ENCODE peak calls at places on chromosome 13, in nine cellular contexts. One of them, this sample, is unnamed.
A peak's percentile ranks its signal among the peaks of the same experiment; 100 is the strongest.

GRCh38 chr13:113670541-113670940 is 3.5 kb downstream of the GRK1 start:
- DNase-seq in SK-N-SH: no peak
- DNase-seq in stomach: peak; percentile 17
- DNase-seq in tibial nerve: no peak
- DNase-seq in A549: no peak
- DNase-seq in transverse colon: peak; percentile 3
- DNase-seq in ovary: no peak
- DNase-seq in sigmoid colon: peak; percentile 36
- DNase-seq in H1: no peak
- DNase-seq in this sample: no peak

GRCh38 chr13:101398920-101399319 is 17.4 kb downstream of the NALCN start:
- DNase-seq in SK-N-SH: no peak
- DNase-seq in stomach: no peak
- DNase-seq in tibial nerve: no peak
- DNase-seq in A549: no peak
- DNase-seq in transverse colon: no peak
- DNase-seq in ovary: no peak
- DNase-seq in sigmoid colon: no peak
- DNase-seq in H1: no peak
- DNase-seq in this sample: no peak

GRCh38 chr13:41274881-41275280 is 11.5 kb upstream of the MTRF1 start:
- DNase-seq in SK-N-SH: no peak
- DNase-seq in stomach: no peak
- DNase-seq in tibial nerve: no peak
- DNase-seq in A549: no peak
- DNase-seq in transverse colon: no peak
- DNase-seq in ovary: no peak
- DNase-seq in sigmoid colon: no peak
- DNase-seq in H1: no peak
- DNase-seq in this sample: no peak

GRCh38 chr13:25598421-25598820 is 226.6 kb downstream of the ATP8A2 start:
- DNase-seq in SK-N-SH: no peak
- DNase-seq in stomach: no peak
- DNase-seq in tibial nerve: no peak
- DNase-seq in A549: no peak
- DNase-seq in transverse colon: no peak
- DNase-seq in ovary: no peak
- DNase-seq in sigmoid colon: no peak
- DNase-seq in H1: no peak
- DNase-seq in this sample: no peak

GRCh38 chr13:97810152-97810551 is 143.3 kb upstream of the IPO5 start:
- DNase-seq in SK-N-SH: peak; percentile 21
- DNase-seq in stomach: no peak
- DNase-seq in tibial nerve: no peak
- DNase-seq in A549: peak; percentile 2
- DNase-seq in transverse colon: no peak
- DNase-seq in ovary: no peak
- DNase-seq in sigmoid colon: no peak
- DNase-seq in H1: no peak
- DNase-seq in this sample: no peak

GRCh38 chr13:114128624-114129522 is 3.5 kb downstream of the RASA3 start:
- DNase-seq in SK-N-SH: no peak
- DNase-seq in stomach: peak; percentile 67
- DNase-seq in tibial nerve: peak; percentile 55
- DNase-seq in A549: no peak
- DNase-seq in transverse colon: peak; percentile 79
- DNase-seq in ovary: peak; percentile 51
- DNase-seq in sigmoid colon: peak; percentile 87
- DNase-seq in H1: no peak
- DNase-seq in this sample: peak; percentile 88

GRCh38 chr13:29679357-29680050 is 84.0 kb upstream of the SLC7A1 start:
- DNase-seq in SK-N-SH: peak; percentile 60
- DNase-seq in stomach: peak; percentile 46
- DNase-seq in tibial nerve: no peak
- DNase-seq in A549: no peak
- DNase-seq in transverse colon: peak; percentile 38
- DNase-seq in ovary: peak; percentile 17
- DNase-seq in sigmoid colon: no peak
- DNase-seq in H1: no peak
- DNase-seq in this sample: no peak

GRCh38 chr13:36475468-36475867 is 43.2 kb downstream of the CCNA1 start:
- DNase-seq in SK-N-SH: peak; percentile 9
- DNase-seq in stomach: no peak
- DNase-seq in tibial nerve: no peak
- DNase-seq in A549: peak; percentile 7
- DNase-seq in transverse colon: no peak
- DNase-seq in ovary: no peak
- DNase-seq in sigmoid colon: no peak
- DNase-seq in H1: no peak
- DNase-seq in this sample: no peak

GRCh38 chr13:48319458-48320395 is 16.2 kb downstream of the RB1 start:
- DNase-seq in SK-N-SH: no peak
- DNase-seq in stomach: no peak
- DNase-seq in tibial nerve: no peak
- DNase-seq in A549: no peak
- DNase-seq in transverse colon: no peak
- DNase-seq in ovary: no peak
- DNase-seq in sigmoid colon: no peak
- DNase-seq in H1: no peak
- DNase-seq in this sample: peak; percentile 75

GRCh38 chr13:48320906-48321510 is 17.5 kb downstream of the RB1 start:
- DNase-seq in SK-N-SH: no peak
- DNase-seq in stomach: no peak
- DNase-seq in tibial nerve: no peak
- DNase-seq in A549: no peak
- DNase-seq in transverse colon: no peak
- DNase-seq in ovary: no peak
- DNase-seq in sigmoid colon: no peak
- DNase-seq in H1: no peak
- DNase-seq in this sample: peak; percentile 79

GRCh38 chr13:48318714-48319457 is 15.3 kb downstream of the RB1 start:
- DNase-seq in SK-N-SH: no peak
- DNase-seq in stomach: no peak
- DNase-seq in tibial nerve: no peak
- DNase-seq in A549: no peak
- DNase-seq in transverse colon: no peak
- DNase-seq in ovary: no peak
- DNase-seq in sigmoid colon: peak; percentile 77
- DNase-seq in H1: no peak
- DNase-seq in this sample: peak; percentile 78

GRCh38 chr13:48320396-48320790 is 16.8 kb downstream of the RB1 start:
- DNase-seq in SK-N-SH: no peak
- DNase-seq in stomach: no peak
- DNase-seq in tibial nerve: no peak
- DNase-seq in A549: no peak
- DNase-seq in transverse colon: no peak
- DNase-seq in ovary: no peak
- DNase-seq in sigmoid colon: no peak
- DNase-seq in H1: no peak
- DNase-seq in this sample: no peak

DNA sequence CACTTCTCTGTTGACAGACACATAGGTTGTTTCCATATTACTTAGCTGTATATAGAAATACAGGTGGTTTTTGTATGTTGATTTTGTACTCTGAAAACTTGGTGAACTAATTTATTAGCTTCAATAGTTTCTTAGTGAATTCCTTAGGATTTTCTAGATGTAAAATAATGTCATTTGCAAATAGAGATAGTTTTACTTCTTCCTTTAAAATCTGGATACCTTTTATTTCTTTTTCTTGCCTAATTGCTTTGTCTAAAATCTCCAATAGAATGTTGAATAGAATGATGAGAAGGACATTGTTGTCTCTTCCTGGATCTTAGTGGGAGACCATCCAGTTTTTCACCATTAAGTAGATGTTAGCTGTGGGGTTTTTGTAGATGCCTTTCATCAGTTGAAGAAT is 18.7 kb downstream of the RB1 start:
- DNase-seq in SK-N-SH: no peak
- DNase-seq in stomach: no peak
- DNase-seq in tibial nerve: no peak
- DNase-seq in A549: no peak
- DNase-seq in transverse colon: no peak
- DNase-seq in ovary: no peak
- DNase-seq in sigmoid colon: no peak
- DNase-seq in H1: no peak
- DNase-seq in this sample: no peak
- TF ChIP-seq EP300 in SK-N-SH: no peak
- TF ChIP-seq EP300 in stomach: no peak
- TF ChIP-seq EP300 in tibial nerve: no peak
- TF ChIP-seq EP300 in A549: no peak
- TF ChIP-seq EP300 in transverse colon: no peak
- TF ChIP-seq EP300 in ovary: no peak
- TF ChIP-seq EP300 in sigmoid colon: no peak
- TF ChIP-seq EP300 in H1: no peak
- TF ChIP-seq EP300 in this sample: no peak

GRCh38 chr13:110155072-110155471 is 151.9 kb downstream of the COL4A1 start:
- DNase-seq in SK-N-SH: no peak
- DNase-seq in stomach: no peak
- DNase-seq in tibial nerve: no peak
- DNase-seq in A549: no peak
- DNase-seq in transverse colon: no peak
- DNase-seq in ovary: no peak
- DNase-seq in sigmoid colon: no peak
- DNase-seq in H1: no peak
- DNase-seq in this sample: no peak

GRCh38 chr13:110156186-110157065 is 150.5 kb downstream of the COL4A1 start:
- DNase-seq in SK-N-SH: no peak
- DNase-seq in stomach: no peak
- DNase-seq in tibial nerve: no peak
- DNase-seq in A549: no peak
- DNase-seq in transverse colon: no peak
- DNase-seq in ovary: no peak
- DNase-seq in sigmoid colon: no peak
- DNase-seq in H1: no peak
- DNase-seq in this sample: no peak

GRCh38 chr13:110154370-110155031 is 152.5 kb downstream of the COL4A1 start:
- DNase-seq in SK-N-SH: no peak
- DNase-seq in stomach: no peak
- DNase-seq in tibial nerve: no peak
- DNase-seq in A549: no peak
- DNase-seq in transverse colon: no peak
- DNase-seq in ovary: no peak
- DNase-seq in sigmoid colon: no peak
- DNase-seq in H1: no peak
- DNase-seq in this sample: no peak

GRCh38 chr13:110158201-110158600 is 148.8 kb downstream of the COL4A1 start:
- DNase-seq in SK-N-SH: no peak
- DNase-seq in stomach: no peak
- DNase-seq in tibial nerve: no peak
- DNase-seq in A549: no peak
- DNase-seq in transverse colon: no peak
- DNase-seq in ovary: no peak
- DNase-seq in sigmoid colon: no peak
- DNase-seq in H1: peak; percentile 8
- DNase-seq in this sample: no peak

GRCh38 chr13:110157718-110158117 is 149.2 kb downstream of the COL4A1 start:
- DNase-seq in SK-N-SH: no peak
- DNase-seq in stomach: no peak
- DNase-seq in tibial nerve: no peak
- DNase-seq in A549: no peak
- DNase-seq in transverse colon: no peak
- DNase-seq in ovary: no peak
- DNase-seq in sigmoid colon: no peak
- DNase-seq in H1: no peak
- DNase-seq in this sample: no peak
- TF ChIP-seq EP300 in SK-N-SH: no peak
- TF ChIP-seq EP300 in stomach: no peak
- TF ChIP-seq EP300 in tibial nerve: no peak
- TF ChIP-seq EP300 in A549: no peak
- TF ChIP-seq EP300 in transverse colon: no peak
- TF ChIP-seq EP300 in ovary: no peak
- TF ChIP-seq EP300 in sigmoid colon: no peak
- TF ChIP-seq EP300 in H1: no peak
- TF ChIP-seq EP300 in this sample: no peak

GRCh38 chr13:50220938-50221337 is 205.7 kb downstream of the KCNRG start:
- DNase-seq in SK-N-SH: no peak
- DNase-seq in stomach: no peak
- DNase-seq in tibial nerve: no peak
- DNase-seq in A549: no peak
- DNase-seq in transverse colon: no peak
- DNase-seq in ovary: no peak
- DNase-seq in sigmoid colon: no peak
- DNase-seq in H1: no peak
- DNase-seq in this sample: peak; percentile 40

GRCh38 chr13:50225188-50226155 is 210.2 kb downstream of the KCNRG start:
- DNase-seq in SK-N-SH: no peak
- DNase-seq in stomach: no peak
- DNase-seq in tibial nerve: no peak
- DNase-seq in A549: no peak
- DNase-seq in transverse colon: no peak
- DNase-seq in ovary: no peak
- DNase-seq in sigmoid colon: no peak
- DNase-seq in H1: no peak
- DNase-seq in this sample: no peak

GRCh38 chr13:50219743-50220142 is 204.5 kb downstream of the KCNRG start:
- DNase-seq in SK-N-SH: no peak
- DNase-seq in stomach: no peak
- DNase-seq in tibial nerve: no peak
- DNase-seq in A549: no peak
- DNase-seq in transverse colon: no peak
- DNase-seq in ovary: no peak
- DNase-seq in sigmoid colon: no peak
- DNase-seq in H1: no peak
- DNase-seq in this sample: no peak

GRCh38 chr13:50224534-50224933 is 209.3 kb downstream of the KCNRG start:
- DNase-seq in SK-N-SH: no peak
- DNase-seq in stomach: no peak
- DNase-seq in tibial nerve: no peak
- DNase-seq in A549: no peak
- DNase-seq in transverse colon: no peak
- DNase-seq in ovary: no peak
- DNase-seq in sigmoid colon: no peak
- DNase-seq in H1: no peak
- DNase-seq in this sample: no peak

DNA sequence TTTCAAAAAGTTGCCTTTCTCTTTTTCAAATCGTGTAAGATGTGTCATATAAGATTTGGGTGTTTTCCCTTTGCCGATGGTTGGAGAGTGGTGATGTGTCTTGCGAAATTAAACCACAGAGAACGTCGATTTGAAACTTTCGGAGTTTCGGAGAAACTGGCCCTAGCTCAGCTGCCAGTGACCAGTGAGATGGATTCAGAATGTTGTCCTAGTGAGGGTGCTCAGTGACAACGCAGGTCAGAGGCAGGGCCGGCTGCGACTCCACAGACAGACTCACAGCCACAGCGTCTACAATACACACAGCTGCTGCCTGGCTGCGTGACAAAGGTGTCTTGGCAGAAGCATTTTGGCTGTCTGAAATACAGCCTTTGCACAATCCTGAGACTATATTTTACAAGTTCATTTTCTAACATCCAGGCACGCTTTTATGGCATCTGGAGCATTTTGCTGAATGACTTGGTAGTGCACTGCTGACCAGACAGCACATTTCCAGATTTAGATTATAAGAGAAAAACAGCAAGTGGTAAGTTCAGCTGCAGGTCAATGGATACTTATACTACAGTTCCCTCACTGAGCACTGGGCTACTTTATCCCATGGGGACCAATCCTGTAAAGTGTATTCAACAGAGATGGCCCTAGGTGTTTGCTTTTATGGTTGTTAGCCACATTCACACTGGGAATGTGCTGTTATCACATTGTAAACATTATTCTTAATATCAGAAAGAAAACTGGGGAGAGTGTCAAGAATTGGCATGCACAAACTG is 207.5 kb downstream of the KCNRG start:
- DNase-seq in SK-N-SH: no peak
- DNase-seq in stomach: peak; percentile 67
- DNase-seq in tibial nerve: peak; percentile 62
- DNase-seq in A549: no peak
- DNase-seq in transverse colon: peak; percentile 60
- DNase-seq in ovary: peak; percentile 20
- DNase-seq in sigmoid colon: peak; percentile 87
- DNase-seq in H1: no peak
- DNase-seq in this sample: peak; percentile 37
- TF ChIP-seq EP300 in SK-N-SH: no peak
- TF ChIP-seq EP300 in stomach: no peak
- TF ChIP-seq EP300 in tibial nerve: no peak
- TF ChIP-seq EP300 in A549: no peak
- TF ChIP-seq EP300 in transverse colon: no peak
- TF ChIP-seq EP300 in ovary: no peak
- TF ChIP-seq EP300 in sigmoid colon: no peak
- TF ChIP-seq EP300 in H1: no peak
- TF ChIP-seq EP300 in this sample: no peak

DNA sequence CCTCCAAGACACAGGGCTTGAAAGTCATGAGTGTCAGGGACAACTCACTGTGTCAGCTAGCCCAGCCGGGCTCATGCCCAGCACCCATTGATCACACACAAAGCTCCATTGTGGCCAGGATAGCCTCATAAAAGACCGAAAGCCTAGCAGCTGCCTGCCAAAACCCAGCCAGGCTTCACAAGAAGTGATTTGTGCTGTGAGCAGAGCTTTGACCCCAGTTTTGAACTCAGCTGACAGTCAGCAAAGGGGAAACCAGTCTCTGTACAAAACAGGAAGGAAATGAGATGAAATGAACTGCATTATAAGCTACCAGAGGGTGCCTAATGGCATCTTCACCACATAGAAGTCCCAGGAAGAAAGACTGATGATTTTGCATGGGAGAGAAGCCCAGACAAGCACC is 2.9 kb upstream of the RUBCNL start:
- DNase-seq in SK-N-SH: no peak
- DNase-seq in stomach: no peak
- DNase-seq in tibial nerve: peak; percentile 26
- DNase-seq in A549: no peak
- DNase-seq in transverse colon: peak; percentile 64
- DNase-seq in ovary: no peak
- DNase-seq in sigmoid colon: peak; percentile 70
- DNase-seq in H1: no peak
- DNase-seq in this sample: peak; percentile 31
- TF ChIP-seq EP300 in SK-N-SH: no peak
- TF ChIP-seq EP300 in stomach: no peak
- TF ChIP-seq EP300 in tibial nerve: no peak
- TF ChIP-seq EP300 in A549: no peak
- TF ChIP-seq EP300 in transverse colon: no peak
- TF ChIP-seq EP300 in ovary: no peak
- TF ChIP-seq EP300 in sigmoid colon: no peak
- TF ChIP-seq EP300 in H1: no peak
- TF ChIP-seq EP300 in this sample: no peak